ENCODE peak calls at places on chromosome 20, in six cellular contexts. Y, M, Z, O, P and I are unnamed samples.

GRCh38 chr20:56676679-56677078 is 47.6 kb downstream of the TFAP2C start:
- DNase-seq in Y (no peak), M (no peak), Z (no peak), O (no peak), P (no peak), I (no peak)

GRCh38 chr20:44180814-44181213 is 6.2 kb downstream of the JPH2 start:
- DNase-seq in Y (peak), M (peak), Z (peak), O (no peak), P (no peak), I (no peak)

GRCh38 chr20:33433465-33433864 is 10.1 kb downstream of the SNTA1 start:
- DNase-seq in Y (peak), M (no peak), Z (peak), O (no peak), P (peak), I (no peak)

GRCh38 chr20:41142914-41143313 is 5.6 kb downstream of the PLCG1 start:
- DNase-seq in Y (no peak), M (no peak), Z (no peak), O (no peak), P (no peak), I (no peak)

GRCh38 chr20:57389695-57390603 is 1.2 kb upstream of the RBM38 start:
- DNase-seq in Y (no peak), M (no peak), Z (peak), O (no peak), P (no peak), I (no peak)

GRCh38 chr20:20920433-20920832 is 185.7 kb downstream of the LINC00237 start:
- DNase-seq in Y (no peak), M (no peak), Z (no peak), O (no peak), P (no peak), I (no peak)

GRCh38 chr20:23048283-23049200 is 930 bp downstream of the THBD start:
- DNase-seq in Y (peak), M (no peak), Z (peak), O (peak), P (peak), I (no peak)

GRCh38 chr20:57589728-57590484 is 29.0 kb downstream of the PCK1 start:
- DNase-seq in Y (no peak), M (no peak), Z (peak), O (no peak), P (no peak), I (no peak)

GRCh38 chr20:63067721-63068560 is 61.2 kb upstream of the BHLHE23 start:
- DNase-seq in Y (no peak), M (no peak), Z (peak), O (no peak), P (no peak), I (no peak)

GRCh38 chr20:51562027-51562333 is 19.5 kb upstream of the NFATC2 start:
- DNase-seq in Y (no peak), M (no peak), Z (no peak), O (no peak), P (no peak), I (no peak)

GRCh38 chr20:51563141-51563596 is 20.6 kb upstream of the NFATC2 start:
- DNase-seq in Y (no peak), M (no peak), Z (no peak), O (no peak), P (no peak), I (no peak)

GRCh38 chr20:51560550-51561307 is 18.2 kb upstream of the NFATC2 start:
- DNase-seq in Y (no peak), M (no peak), Z (no peak), O (no peak), P (no peak), I (no peak)

GRCh38 chr20:51563597-51564332 is 21.2 kb upstream of the NFATC2 start:
- DNase-seq in Y (peak), M (no peak), Z (peak), O (no peak), P (peak), I (peak)

GRCh38 chr20:51562334-51563140 is 20.0 kb upstream of the NFATC2 start:
- DNase-seq in Y (peak), M (no peak), Z (peak), O (peak), P (peak), I (peak)
- TF ChIP-seq CTCF in Y (peak), M (no peak), Z (no peak), O (no peak), P (no peak), I (no peak)

GRCh38 chr20:34709836-34710567 is 5.9 kb downstream of the TP53INP2 start:
- DNase-seq in Y (peak), M (peak), Z (peak), O (peak), P (peak), I (no peak)
- TF ChIP-seq CTCF in Y (peak), M (peak), Z (no peak), O (peak), P (no peak), I (no peak)

GRCh38 chr20:47515843-47516242 is 14.2 kb downstream of the NCOA3 start:
- DNase-seq in Y (no peak), M (no peak), Z (no peak), O (no peak), P (no peak), I (no peak)

GRCh38 chr20:47524385-47524784 is 22.7 kb downstream of the NCOA3 start:
- DNase-seq in Y (no peak), M (no peak), Z (no peak), O (no peak), P (no peak), I (no peak)

GRCh38 chr20:47527004-47527800 is 25.5 kb downstream of the NCOA3 start:
- DNase-seq in Y (no peak), M (no peak), Z (no peak), O (no peak), P (no peak), I (no peak)

GRCh38 chr20:47521059-47521808 is 19.5 kb downstream of the NCOA3 start:
- DNase-seq in Y (no peak), M (peak), Z (no peak), O (no peak), P (no peak), I (no peak)
- TF ChIP-seq CTCF in Y (peak), M (no peak), Z (no peak), O (no peak), P (no peak), I (no peak)

GRCh38 chr20:9884061-9884460 is 45.2 kb upstream of the PAK5 start:
- DNase-seq in Y (no peak), M (no peak), Z (no peak), O (no peak), P (no peak), I (no peak)
- TF ChIP-seq CTCF in Y (no peak), M (peak), Z (no peak), O (peak), P (no peak), I (no peak)

GRCh38 chr20:12358006-12358654 is 440.4 kb downstream of the BTBD3 start:
- DNase-seq in Y (no peak), M (peak), Z (no peak), O (no peak), P (no peak), I (no peak)
- TF ChIP-seq CTCF in Y (no peak), M (peak), Z (no peak), O (no peak), P (no peak), I (no peak)

GRCh38 chr20:1900321-1900791 is 5.1 kb downstream of the SIRPA start:
- DNase-seq in Y (peak), M (peak), Z (peak), O (no peak), P (peak), I (no peak)

GRCh38 chr20:1902188-1902587 is 7.0 kb downstream of the SIRPA start:
- DNase-seq in Y (no peak), M (no peak), Z (no peak), O (no peak), P (no peak), I (no peak)

GRCh38 chr20:1904160-1904559 is 9.0 kb downstream of the SIRPA start:
- DNase-seq in Y (no peak), M (no peak), Z (no peak), O (no peak), P (no peak), I (no peak)

GRCh38 chr20:1899169-1899525 is 3.9 kb downstream of the SIRPA start:
- DNase-seq in Y (no peak), M (no peak), Z (no peak), O (no peak), P (no peak), I (no peak)

DNA sequence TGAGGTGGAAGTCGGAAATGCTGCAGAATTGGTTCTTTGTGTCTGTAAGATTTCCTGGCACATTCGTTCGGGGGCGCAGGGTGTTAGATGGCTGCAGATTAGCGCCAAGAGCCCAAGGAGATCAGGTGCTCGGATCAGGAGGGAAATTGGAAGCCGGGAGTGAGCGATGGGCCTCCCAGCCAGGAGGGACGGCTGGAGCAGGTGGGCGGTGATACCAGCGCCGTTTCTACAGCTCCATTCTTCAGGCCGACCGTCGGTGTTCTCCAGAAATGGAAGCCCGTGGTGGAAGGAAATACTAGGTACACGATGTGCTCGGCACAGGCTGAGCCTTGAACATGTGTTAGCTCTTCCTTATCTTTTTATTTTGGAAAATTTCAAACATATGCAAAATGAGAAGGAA is 6.5 kb downstream of the SIRPA start:
- DNase-seq in Y (no peak), M (peak), Z (no peak), O (no peak), P (no peak), I (no peak)
- TF ChIP-seq CTCF in Y (no peak), M (no peak), Z (no peak), O (no peak), P (no peak), I (no peak)

GRCh38 chr20:50608750-50609104 is 82.6 kb downstream of the RIPOR3 start:
- DNase-seq in Y (no peak), M (no peak), Z (no peak), O (no peak), P (no peak), I (no peak)

GRCh38 chr20:50609438-50609989 is 81.8 kb downstream of the RIPOR3 start:
- DNase-seq in Y (no peak), M (no peak), Z (no peak), O (no peak), P (no peak), I (no peak)

GRCh38 chr20:50611128-50611810 is 80.1 kb downstream of the RIPOR3 start:
- DNase-seq in Y (no peak), M (no peak), Z (no peak), O (no peak), P (no peak), I (no peak)

GRCh38 chr20:50607850-50608749 is 83.2 kb downstream of the RIPOR3 start:
- DNase-seq in Y (no peak), M (no peak), Z (no peak), O (no peak), P (no peak), I (no peak)

DNA sequence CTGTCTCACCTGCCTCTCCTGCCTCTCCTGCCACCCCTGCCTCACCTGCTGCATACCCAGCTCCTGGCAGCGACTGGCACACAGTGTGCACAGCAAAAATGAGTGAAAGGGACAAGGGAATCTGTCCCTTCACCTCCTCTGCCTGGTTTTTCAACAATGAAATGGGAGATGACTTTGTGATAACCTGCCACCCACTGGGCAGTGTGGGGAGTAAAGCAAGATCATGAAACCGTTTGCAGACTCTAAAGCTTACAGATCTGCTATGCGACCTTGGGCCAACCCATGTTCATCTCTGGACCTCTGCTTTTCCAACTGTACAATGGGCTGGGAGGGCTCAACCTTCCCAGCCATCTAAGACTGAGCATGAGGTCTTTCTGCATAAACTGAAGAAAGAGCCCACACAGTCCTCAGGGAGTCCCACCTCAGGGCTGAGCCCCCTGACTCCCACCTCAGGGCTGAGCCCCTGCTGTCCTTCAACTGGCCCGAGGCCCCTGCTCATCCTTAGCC is 81.1 kb downstream of the RIPOR3 start:
- DNase-seq in Y (no peak), M (no peak), Z (no peak), O (no peak), P (no peak), I (no peak)
- TF ChIP-seq CTCF in Y (no peak), M (no peak), Z (no peak), O (no peak), P (no peak), I (no peak)

GRCh38 chr20:37245671-37246237 is 15.9 kb downstream of the GHRH start:
- DNase-seq in Y (no peak), M (no peak), Z (no peak), O (no peak), P (no peak), I (no peak)
- TF ChIP-seq CTCF in Y (no peak), M (no peak), Z (no peak), O (no peak), P (no peak), I (no peak)